ENCODE peak calls at places on chromosomes 7 and 10, in five cellular contexts. One of them, this sample, is unnamed.

GRCh38 chr10:99325261-99325660 is 3.9 kb upstream of the CNNM1 start:
- DNase-seq in cardiac muscle cell: no peak
- DNase-seq in astrocyte: no peak
- DNase-seq in NCI-H1092: no peak
- DNase-seq in mesendoderm: no peak
- DNase-seq in this sample: no peak

GRCh38 chr7:91566333-91566732 is 302.1 kb downstream of the FZD1 start:
- DNase-seq in cardiac muscle cell: no peak
- DNase-seq in astrocyte: no peak
- DNase-seq in NCI-H1092: no peak
- DNase-seq in mesendoderm: no peak
- DNase-seq in this sample: peak; percentile 37

GRCh38 chr7:1664711-1665591 is 5.1 kb upstream of the ELFN1 start:
- DNase-seq in cardiac muscle cell: peak; percentile 65
- DNase-seq in astrocyte: peak; percentile 31
- DNase-seq in NCI-H1092: peak; percentile 39
- DNase-seq in mesendoderm: peak; percentile 69
- DNase-seq in this sample: peak; percentile 31

GRCh38 chr10:120221873-120222485 is 235.0 kb upstream of the PLPP4 start:
- DNase-seq in cardiac muscle cell: peak; percentile 17
- DNase-seq in astrocyte: peak; percentile 10
- DNase-seq in NCI-H1092: no peak
- DNase-seq in mesendoderm: peak; percentile 86
- DNase-seq in this sample: no peak

GRCh38 chr10:131750171-131750895 is 150.5 kb upstream of the PPP2R2D start:
- DNase-seq in cardiac muscle cell: no peak
- DNase-seq in astrocyte: no peak
- DNase-seq in NCI-H1092: no peak
- DNase-seq in mesendoderm: no peak
- DNase-seq in this sample: no peak

GRCh38 chr10:96416643-96417042 is 57.8 kb upstream of the OPALIN start:
- DNase-seq in cardiac muscle cell: peak; percentile 67
- DNase-seq in astrocyte: peak; percentile 12
- DNase-seq in NCI-H1092: no peak
- DNase-seq in mesendoderm: no peak
- DNase-seq in this sample: no peak

GRCh38 chr7:31371621-31372020 is 31.1 kb upstream of the NEUROD6 start:
- DNase-seq in cardiac muscle cell: no peak
- DNase-seq in astrocyte: no peak
- DNase-seq in NCI-H1092: no peak
- DNase-seq in mesendoderm: peak; percentile 55
- DNase-seq in this sample: no peak

GRCh38 chr10:60123172-60123571 is 216.8 kb upstream of the CCDC6 start:
- DNase-seq in cardiac muscle cell: peak; percentile 17
- DNase-seq in astrocyte: peak; percentile 84
- DNase-seq in NCI-H1092: no peak
- DNase-seq in mesendoderm: no peak
- DNase-seq in this sample: no peak

GRCh38 chr7:91054374-91054773 is 209.9 kb upstream of the FZD1 start:
- DNase-seq in cardiac muscle cell: no peak
- DNase-seq in astrocyte: no peak
- DNase-seq in NCI-H1092: no peak
- DNase-seq in mesendoderm: no peak
- DNase-seq in this sample: no peak

GRCh38 chr10:97640868-97641811 is 669 bp downstream of the PI4K2A start:
- DNase-seq in cardiac muscle cell: peak; percentile 51
- DNase-seq in astrocyte: peak; percentile 22
- DNase-seq in NCI-H1092: no peak
- DNase-seq in mesendoderm: peak; percentile 70
- DNase-seq in this sample: no peak

GRCh38 chr10:104643023-104643663 is 2.1 kb downstream of the SORCS3 start:
- DNase-seq in cardiac muscle cell: no peak
- DNase-seq in astrocyte: no peak
- DNase-seq in NCI-H1092: no peak
- DNase-seq in mesendoderm: no peak
- DNase-seq in this sample: no peak

GRCh38 chr10:60910543-60910942 is 33.4 kb downstream of the RHOBTB1 start:
- DNase-seq in cardiac muscle cell: peak; percentile 81
- DNase-seq in astrocyte: no peak
- DNase-seq in NCI-H1092: no peak
- DNase-seq in mesendoderm: no peak
- DNase-seq in this sample: no peak

GRCh38 chr7:51276967-51277366 is 39.6 kb downstream of the COBL start:
- DNase-seq in cardiac muscle cell: no peak
- DNase-seq in astrocyte: no peak
- DNase-seq in NCI-H1092: peak; percentile 48
- DNase-seq in mesendoderm: no peak
- DNase-seq in this sample: no peak

GRCh38 chr10:125163803-125164202 is 3.4 kb upstream of the CTBP2 start:
- DNase-seq in cardiac muscle cell: no peak
- DNase-seq in astrocyte: no peak
- DNase-seq in NCI-H1092: no peak
- DNase-seq in mesendoderm: no peak
- DNase-seq in this sample: no peak

GRCh38 chr10:96690755-96691730 is 29.3 kb downstream of the PIK3AP1 start:
- DNase-seq in cardiac muscle cell: no peak
- DNase-seq in astrocyte: peak; percentile 47
- DNase-seq in NCI-H1092: no peak
- DNase-seq in mesendoderm: no peak
- DNase-seq in this sample: no peak

GRCh38 chr7:93723424-93724124 is 149.1 kb upstream of the CALCR start:
- DNase-seq in cardiac muscle cell: no peak
- DNase-seq in astrocyte: no peak
- DNase-seq in NCI-H1092: no peak
- DNase-seq in mesendoderm: peak; percentile 23
- DNase-seq in this sample: no peak

GRCh38 chr10:103803941-103804340 is 51.4 kb downstream of the SH3PXD2A start:
- DNase-seq in cardiac muscle cell: no peak
- DNase-seq in astrocyte: no peak
- DNase-seq in NCI-H1092: no peak
- DNase-seq in mesendoderm: peak; percentile 92
- DNase-seq in this sample: no peak

GRCh38 chr7:123024989-123025758 is 29.7 kb upstream of the TAS2R16 start:
- DNase-seq in cardiac muscle cell: peak; percentile 31
- DNase-seq in astrocyte: peak; percentile 61
- DNase-seq in NCI-H1092: no peak
- DNase-seq in mesendoderm: no peak
- DNase-seq in this sample: no peak

GRCh38 chr7:108203433-108204002 is 73.4 kb upstream of the LAMB4 start:
- DNase-seq in cardiac muscle cell: no peak
- DNase-seq in astrocyte: no peak
- DNase-seq in NCI-H1092: peak; percentile 29
- DNase-seq in mesendoderm: no peak
- DNase-seq in this sample: peak; percentile 71

GRCh38 chr10:132615346-132616169 is 78.0 kb downstream of the INPP5A start:
- DNase-seq in cardiac muscle cell: no peak
- DNase-seq in astrocyte: no peak
- DNase-seq in NCI-H1092: no peak
- DNase-seq in mesendoderm: no peak
- DNase-seq in this sample: no peak

GRCh38 chr7:30977222-30977621 is 13.5 kb downstream of the GHRHR start:
- DNase-seq in cardiac muscle cell: no peak
- DNase-seq in astrocyte: no peak
- DNase-seq in NCI-H1092: no peak
- DNase-seq in mesendoderm: no peak
- DNase-seq in this sample: no peak

GRCh38 chr7:5701085-5701914 is 80.2 kb downstream of the RNF216 start:
- DNase-seq in cardiac muscle cell: no peak
- DNase-seq in astrocyte: no peak
- DNase-seq in NCI-H1092: no peak
- DNase-seq in mesendoderm: no peak
- DNase-seq in this sample: no peak

GRCh38 chr10:99941942-99942835 is 67.6 kb downstream of the DNMBP start:
- DNase-seq in cardiac muscle cell: peak; percentile 85
- DNase-seq in astrocyte: peak; percentile 97
- DNase-seq in NCI-H1092: no peak
- DNase-seq in mesendoderm: peak; percentile 40
- DNase-seq in this sample: no peak

GRCh38 chr7:149666360-149666905 is 107.0 kb downstream of the ZNF467 start:
- DNase-seq in cardiac muscle cell: no peak
- DNase-seq in astrocyte: no peak
- DNase-seq in NCI-H1092: no peak
- DNase-seq in mesendoderm: peak; percentile 25
- DNase-seq in this sample: no peak